ENCODE peak calls at places on chromosomes 7 and 10, in six cellular contexts. One of them, this sample, is unnamed.
A peak's percentile ranks its signal among the peaks of the same experiment; 100 is the strongest.

GRCh38 chr10:95560288-95561199 is 627 bp downstream of the SORBS1 start:
- DNase-seq in MCF 10A: peak; percentile 28
- DNase-seq in AG09309: no peak
- DNase-seq in RWPE1: peak; percentile 53
- DNase-seq in body of pancreas: peak; percentile 61
- DNase-seq in GOT3: no peak
- DNase-seq in this sample: no peak

GRCh38 chr10:25097669-25098411 is 77.0 kb upstream of the GPR158 start:
- DNase-seq in RWPE1: no peak
- DNase-seq in body of pancreas: no peak
- DNase-seq in MCF 10A: no peak
- DNase-seq in AG09309: no peak
- DNase-seq in GOT3: no peak
- DNase-seq in this sample: no peak

GRCh38 chr10:75107756-75108683 is 3.4 kb upstream of the SAMD8 start:
- DNase-seq in body of pancreas: no peak
- DNase-seq in GOT3: no peak
- DNase-seq in AG09309: no peak
- DNase-seq in RWPE1: peak; percentile 66
- DNase-seq in MCF 10A: peak; percentile 75
- DNase-seq in this sample: no peak

GRCh38 chr7:26507375-26508068 is 215.9 kb downstream of the SNX10 start:
- DNase-seq in GOT3: no peak
- DNase-seq in MCF 10A: no peak
- DNase-seq in AG09309: no peak
- DNase-seq in body of pancreas: no peak
- DNase-seq in RWPE1: no peak
- DNase-seq in this sample: no peak

GRCh38 chr7:24913791-24914464 is 66.0 kb downstream of the OSBPL3 start:
- DNase-seq in AG09309: no peak
- DNase-seq in RWPE1: no peak
- DNase-seq in GOT3: no peak
- DNase-seq in body of pancreas: no peak
- DNase-seq in MCF 10A: peak; percentile 41
- DNase-seq in this sample: no peak

GRCh38 chr7:139731802-139732470 is 45.9 kb downstream of the HIPK2 start:
- DNase-seq in AG09309: peak; percentile 67
- DNase-seq in RWPE1: peak; percentile 75
- DNase-seq in MCF 10A: peak; percentile 98
- DNase-seq in body of pancreas: peak; percentile 91
- DNase-seq in GOT3: peak; percentile 11
- DNase-seq in this sample: no peak

GRCh38 chr10:4663162-4663992 is 162.6 kb upstream of the AKR1E2 start:
- DNase-seq in body of pancreas: peak; percentile 32
- DNase-seq in AG09309: peak; percentile 98
- DNase-seq in GOT3: peak; percentile 39
- DNase-seq in RWPE1: peak; percentile 91
- DNase-seq in MCF 10A: peak; percentile 99
- DNase-seq in this sample: peak; percentile 96

GRCh38 chr10:133275683-133276092 is 980 bp downstream of the ADAM8 start:
- DNase-seq in AG09309: no peak
- DNase-seq in RWPE1: no peak
- DNase-seq in GOT3: no peak
- DNase-seq in MCF 10A: peak; percentile 25
- DNase-seq in body of pancreas: no peak
- DNase-seq in this sample: no peak

GRCh38 chr7:105673367-105674188 is 92.3 kb upstream of the EFCAB10 start:
- DNase-seq in GOT3: no peak
- DNase-seq in body of pancreas: peak; percentile 73
- DNase-seq in MCF 10A: peak; percentile 86
- DNase-seq in RWPE1: no peak
- DNase-seq in AG09309: no peak
- DNase-seq in this sample: no peak

GRCh38 chr7:36190447-36191291 is 37.6 kb downstream of the EEPD1 start:
- DNase-seq in AG09309: no peak
- DNase-seq in body of pancreas: no peak
- DNase-seq in RWPE1: no peak
- DNase-seq in GOT3: no peak
- DNase-seq in MCF 10A: no peak
- DNase-seq in this sample: no peak

GRCh38 chr10:25895856-25896255 is 38.2 kb upstream of the MYO3A start:
- DNase-seq in MCF 10A: no peak
- DNase-seq in body of pancreas: no peak
- DNase-seq in GOT3: no peak
- DNase-seq in RWPE1: no peak
- DNase-seq in AG09309: no peak
- DNase-seq in this sample: no peak

GRCh38 chr7:25598765-25599164 is 370.5 kb upstream of the NPVF start:
- DNase-seq in body of pancreas: no peak
- DNase-seq in AG09309: no peak
- DNase-seq in GOT3: no peak
- DNase-seq in RWPE1: no peak
- DNase-seq in MCF 10A: no peak
- DNase-seq in this sample: no peak

GRCh38 chr10:109887272-109887671 is 36.0 kb downstream of the XPNPEP1 start:
- DNase-seq in AG09309: no peak
- DNase-seq in GOT3: no peak
- DNase-seq in MCF 10A: no peak
- DNase-seq in RWPE1: no peak
- DNase-seq in body of pancreas: no peak
- DNase-seq in this sample: no peak

GRCh38 chr10:93656155-93656554 is 43.8 kb downstream of the PDE6C start:
- DNase-seq in MCF 10A: no peak
- DNase-seq in RWPE1: no peak
- DNase-seq in GOT3: no peak
- DNase-seq in AG09309: no peak
- DNase-seq in body of pancreas: no peak
- DNase-seq in this sample: no peak

GRCh38 chr10:66627156-66627555 is 298.7 kb upstream of the LRRTM3 start:
- DNase-seq in body of pancreas: no peak
- DNase-seq in RWPE1: peak; percentile 57
- DNase-seq in GOT3: no peak
- DNase-seq in MCF 10A: peak; percentile 71
- DNase-seq in AG09309: no peak
- DNase-seq in this sample: no peak

GRCh38 chr7:83921798-83922607 is 272.6 kb downstream of the SEMA3A start:
- DNase-seq in GOT3: no peak
- DNase-seq in RWPE1: no peak
- DNase-seq in MCF 10A: no peak
- DNase-seq in body of pancreas: no peak
- DNase-seq in AG09309: no peak
- DNase-seq in this sample: no peak

GRCh38 chr10:132540456-132540855 is 2.9 kb downstream of the INPP5A start:
- DNase-seq in AG09309: no peak
- DNase-seq in body of pancreas: no peak
- DNase-seq in MCF 10A: no peak
- DNase-seq in GOT3: no peak
- DNase-seq in RWPE1: no peak
- DNase-seq in this sample: no peak

GRCh38 chr10:110011679-110012078 is 3.9 kb downstream of the ADD3 start:
- DNase-seq in AG09309: no peak
- DNase-seq in GOT3: no peak
- DNase-seq in RWPE1: peak; percentile 26
- DNase-seq in body of pancreas: no peak
- DNase-seq in MCF 10A: no peak
- DNase-seq in this sample: no peak

GRCh38 chr10:47374611-47375536 is 9.2 kb downstream of the ZNF488 start:
- DNase-seq in body of pancreas: no peak
- DNase-seq in GOT3: no peak
- DNase-seq in RWPE1: no peak
- DNase-seq in AG09309: peak; percentile 44
- DNase-seq in MCF 10A: no peak
- DNase-seq in this sample: peak; percentile 13

GRCh38 chr7:140752533-140752932 is 56.0 kb downstream of the NDUFB2 start:
- DNase-seq in GOT3: no peak
- DNase-seq in RWPE1: no peak
- DNase-seq in AG09309: no peak
- DNase-seq in MCF 10A: no peak
- DNase-seq in body of pancreas: no peak
- DNase-seq in this sample: no peak

GRCh38 chr7:29113384-29114102 is 32.8 kb downstream of the CPVL start:
- DNase-seq in MCF 10A: peak; percentile 82
- DNase-seq in RWPE1: peak; percentile 47
- DNase-seq in AG09309: no peak
- DNase-seq in GOT3: no peak
- DNase-seq in body of pancreas: peak; percentile 21
- DNase-seq in this sample: no peak

GRCh38 chr7:5420841-5421625 is 2.6 kb downstream of the TNRC18 start:
- DNase-seq in GOT3: no peak
- DNase-seq in AG09309: no peak
- DNase-seq in MCF 10A: peak; percentile 32
- DNase-seq in RWPE1: no peak
- DNase-seq in body of pancreas: peak; percentile 39
- DNase-seq in this sample: no peak

GRCh38 chr7:151428393-151429231 is 11.3 kb downstream of the CRYGN start:
- DNase-seq in GOT3: no peak
- DNase-seq in RWPE1: no peak
- DNase-seq in AG09309: peak; percentile 20
- DNase-seq in body of pancreas: no peak
- DNase-seq in MCF 10A: no peak
- DNase-seq in this sample: no peak

GRCh38 chr7:84663224-84663623 is 468.6 kb upstream of the SEMA3A start:
- DNase-seq in body of pancreas: no peak
- DNase-seq in RWPE1: no peak
- DNase-seq in MCF 10A: no peak
- DNase-seq in GOT3: no peak
- DNase-seq in AG09309: no peak
- DNase-seq in this sample: no peak